ENCODE peak calls at places on chromosomes 1 and 21, in eight cellular contexts. X is HepG2; U is adrenal gland; B is right lobe of liver; M is CD4-positive, alpha-beta memory T cell; W is colonic mucosa; Z is effector memory CD4-positive, alpha-beta T cell; V is A549. D is an unnamed sample. For H3K4me1, the result is how much of the 10 kb centered on the place peaks cover.

GRCh38 chr1:29711582-29712274 is 475.4 kb downstream of the PTPRU start:
- DNase-seq in B (no peak), W (no peak), X (no peak), V (no peak), U (no peak), Z (no peak), M (no peak), D (peak)

GRCh38 chr1:202084791-202085681 is 37.7 kb upstream of the GPR37L1 start:
- DNase-seq in U (no peak), B (no peak), M (no peak), W (peak), X (peak), Z (no peak), V (peak), D (no peak)

GRCh38 chr1:51504806-51505525 is 14.1 kb downstream of the EPS15 start:
- DNase-seq in U (no peak), W (no peak), Z (no peak), B (peak), M (no peak), X (peak), V (no peak), D (no peak)

GRCh38 chr21:31293986-31294385 is 50.1 kb downstream of the TIAM1 start:
- DNase-seq in U (no peak), Z (no peak), B (no peak), W (no peak), V (peak), X (no peak), M (no peak), D (no peak)

GRCh38 chr1:201594575-201595245 is 55.8 kb downstream of the NAV1 start:
- DNase-seq in B (no peak), X (no peak), Z (no peak), V (no peak), M (no peak), W (no peak), U (no peak), D (no peak)

GRCh38 chr1:204431310-204432184 is 19.9 kb upstream of the PPP1R15B start:
- DNase-seq in B (peak), Z (peak), W (peak), U (peak), X (peak), M (peak), V (peak), D (peak)

GRCh38 chr1:101275672-101276071 is 38.9 kb downstream of the S1PR1 start:
- DNase-seq in V (no peak), U (no peak), X (no peak), W (no peak), M (no peak), B (no peak), Z (no peak), D (no peak)

GRCh38 chr21:41630249-41630648 is 122.3 kb upstream of the TMPRSS2 start:
- DNase-seq in V (peak), U (no peak), W (peak), X (no peak), M (no peak), Z (no peak), B (no peak), D (no peak)

GRCh38 chr1:153678519-153679336 is at the start of gene NPR1:
- DNase-seq in X (no peak), U (peak), W (peak), Z (no peak), M (no peak), B (no peak), V (peak), D (no peak)

GRCh38 chr1:91814448-91814847 is 71.5 kb downstream of the TGFBR3 start:
- DNase-seq in X (no peak), B (no peak), M (no peak), U (no peak), W (no peak), Z (no peak), V (no peak), D (no peak)
- H3K4me1 ChIP-seq in X (half or more), B (under half), M (under half), U (under half), W (under half), Z (under half), V (under half), D (under half)

DNA sequence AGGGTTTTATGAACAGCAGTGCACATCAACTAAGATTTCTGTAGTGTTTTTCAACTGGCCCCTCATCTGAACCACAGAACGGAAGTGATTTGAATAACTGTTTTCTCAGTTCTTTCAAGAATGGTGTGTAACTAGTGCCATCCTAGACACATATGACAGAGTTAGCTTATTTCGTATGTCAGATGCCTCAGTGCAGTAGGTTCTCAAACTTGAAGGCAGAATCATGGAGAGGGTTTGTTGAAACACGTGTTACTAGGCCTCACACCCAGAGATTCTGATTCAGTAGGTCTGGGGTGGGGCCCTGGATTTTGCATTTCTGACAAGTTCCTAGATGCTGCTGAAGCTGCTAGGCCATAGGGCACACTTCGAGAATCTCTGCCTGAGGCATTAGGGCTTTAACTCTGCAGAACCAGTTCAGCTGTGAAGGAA is 49.0 kb downstream of the SCCPDH start:
- DNase-seq in V (no peak), W (no peak), X (no peak), Z (no peak), B (no peak), M (no peak), U (no peak), D (no peak)
- H3K4me3 ChIP-seq in V (no peak), W (no peak), X (no peak), Z (no peak), B (no peak), M (no peak), U (no peak), D (peak)

GRCh38 chr21:34797202-34797527 is 128.4 kb downstream of the CLIC6 start:
- DNase-seq in B (no peak), V (no peak), M (no peak), U (no peak), X (no peak), Z (no peak), W (no peak), D (no peak)

GRCh38 chr21:34795152-34796141 is 126.7 kb downstream of the CLIC6 start:
- DNase-seq in B (peak), X (peak), Z (no peak), V (peak), M (no peak), W (peak), U (no peak), D (no peak)

GRCh38 chr21:34796518-34797201 is 127.9 kb downstream of the CLIC6 start:
- DNase-seq in X (peak), B (no peak), M (no peak), U (no peak), V (no peak), W (peak), Z (no peak), D (no peak)

GRCh38 chr21:34799092-34799491 is 130.3 kb downstream of the CLIC6 start:
- DNase-seq in V (no peak), Z (no peak), B (no peak), U (no peak), M (no peak), X (no peak), W (no peak), D (no peak)

GRCh38 chr21:34797926-34798595 is 129.3 kb downstream of the CLIC6 start:
- DNase-seq in W (no peak), V (no peak), B (no peak), U (no peak), Z (no peak), M (no peak), X (no peak), D (no peak)
- H3K4me1 ChIP-seq in W (under half), V (half or more), B (half or more), U (under half), Z (under half), M (under half), X (half or more), D (under half)

DNA sequence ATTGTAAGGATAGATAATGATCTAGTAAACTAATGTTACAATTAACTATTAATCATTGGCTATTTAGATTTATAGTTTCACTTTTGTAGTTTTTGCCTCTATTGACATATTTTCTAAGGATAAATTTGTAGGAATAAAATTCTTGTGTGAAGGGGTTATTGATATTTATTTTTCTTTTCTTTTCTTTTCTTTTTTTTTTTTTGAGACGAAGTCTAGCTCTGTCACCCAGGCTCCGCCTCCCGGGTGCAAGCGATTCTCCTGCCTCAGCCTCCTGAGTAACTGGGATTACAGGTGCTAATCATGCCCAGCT is 24.0 kb upstream of the DISC1 start:
- DNase-seq in B (no peak), M (no peak), U (no peak), Z (no peak), X (no peak), V (no peak), W (no peak), D (no peak)
- H3K4me3 ChIP-seq in B (no peak), M (no peak), U (no peak), Z (no peak), X (no peak), V (peak), W (no peak), D (no peak)

GRCh38 chr21:40191196-40191595 is 324.0 kb downstream of the PCP4 start:
- DNase-seq in M (no peak), V (no peak), B (no peak), X (no peak), W (no peak), U (no peak), Z (no peak), D (no peak)

GRCh38 chr21:40191616-40192015 is 324.4 kb downstream of the PCP4 start:
- DNase-seq in Z (no peak), U (no peak), V (no peak), W (no peak), X (no peak), M (no peak), B (no peak), D (no peak)

GRCh38 chr21:40194181-40194580 is 326.9 kb downstream of the PCP4 start:
- DNase-seq in V (no peak), W (no peak), B (no peak), X (no peak), Z (no peak), M (no peak), U (no peak), D (no peak)
- H3K4me1 ChIP-seq in V (under half), W (under half), B (under half), X (under half), Z (under half), M (under half), U (under half), D (under half)

DNA sequence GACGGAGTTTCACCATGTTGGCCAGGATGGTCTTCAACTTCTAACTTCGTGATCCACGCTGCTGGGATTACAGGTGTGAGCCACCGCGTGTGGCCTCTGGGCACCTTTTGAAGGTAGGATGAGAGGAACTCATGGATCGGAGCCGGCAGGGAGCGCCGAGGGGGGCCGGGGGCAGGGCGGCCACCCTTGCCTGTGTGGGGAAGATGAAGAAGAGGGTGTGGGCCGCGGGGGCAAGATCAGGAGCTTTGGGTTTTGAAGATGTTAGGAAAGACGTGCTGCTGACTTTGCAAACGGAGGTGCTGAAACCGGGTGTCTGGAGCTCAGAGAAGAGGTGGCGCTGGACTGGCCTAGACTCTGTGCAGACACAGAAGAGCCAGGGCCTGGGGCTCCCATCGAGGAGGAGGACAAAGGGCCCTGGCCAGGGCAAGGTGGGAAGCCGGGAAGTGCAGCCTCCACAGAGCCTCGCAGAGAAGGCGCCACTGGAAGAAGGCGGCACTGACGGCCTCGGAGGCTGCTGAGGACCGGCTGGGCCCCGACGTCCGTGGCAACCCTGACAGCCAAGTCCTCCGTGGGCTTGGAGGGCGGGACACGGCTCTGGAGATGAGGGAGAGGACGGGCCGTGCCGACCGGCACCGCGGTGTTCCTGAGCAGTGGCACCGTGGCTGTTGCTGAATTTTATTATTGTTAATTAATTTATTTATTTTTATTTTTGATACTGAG is 13.7 kb downstream of the RNF223 start:
- DNase-seq in Z (no peak), V (no peak), X (no peak), M (no peak), W (no peak), B (no peak), U (no peak), D (no peak)
- H3K4me3 ChIP-seq in Z (no peak), V (peak), X (peak), M (no peak), W (no peak), B (peak), U (no peak), D (no peak)

GRCh38 chr1:47230692-47231313 is 1.2 kb downstream of the TAL1 start:
- DNase-seq in V (no peak), M (no peak), U (no peak), Z (no peak), B (no peak), W (no peak), X (no peak), D (no peak)
- H3K4me1 ChIP-seq in V (under half), M (under half), U (under half), Z (under half), B (under half), W (under half), X (under half), D (under half)

GRCh38 chr1:87592156-87592555 is 263.5 kb downstream of the LMO4 start:
- DNase-seq in W (no peak), V (no peak), Z (no peak), M (no peak), X (no peak), B (no peak), U (no peak), D (no peak)

GRCh38 chr1:87588445-87588844 is 259.8 kb downstream of the LMO4 start:
- DNase-seq in W (no peak), B (no peak), U (no peak), M (no peak), X (no peak), Z (no peak), V (no peak), D (no peak)

GRCh38 chr1:87595384-87595781 is 266.7 kb downstream of the LMO4 start:
- DNase-seq in W (no peak), B (no peak), V (no peak), X (no peak), Z (no peak), U (no peak), M (no peak), D (no peak)

GRCh38 chr1:87594736-87595383 is 266.2 kb downstream of the LMO4 start:
- DNase-seq in U (no peak), X (no peak), V (no peak), Z (no peak), W (peak), B (no peak), M (no peak), D (no peak)

GRCh38 chr1:87591492-87591891 is 262.8 kb downstream of the LMO4 start:
- DNase-seq in X (no peak), M (no peak), U (no peak), V (no peak), B (no peak), W (no peak), Z (no peak), D (no peak)
- H3K4me3 ChIP-seq in X (no peak), M (no peak), U (no peak), V (no peak), B (no peak), W (no peak), Z (no peak), D (no peak)

DNA sequence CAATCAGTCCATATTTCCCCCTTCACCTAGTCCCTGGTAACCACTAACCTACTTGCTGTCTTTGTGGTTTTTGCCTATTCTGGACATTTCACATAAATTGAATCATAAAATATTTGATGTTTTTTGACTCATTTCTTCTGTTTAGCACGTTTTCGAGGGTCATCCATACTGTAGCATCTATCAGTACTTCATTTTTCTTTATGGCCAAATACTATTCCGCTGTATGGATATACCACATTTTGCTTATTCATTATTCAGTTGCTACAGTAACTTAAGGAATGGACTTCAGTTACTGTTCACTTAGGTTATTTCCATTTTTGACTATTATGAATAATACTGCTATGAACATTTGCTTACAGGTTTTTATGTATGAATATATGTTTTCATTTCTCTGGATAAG is 12.3 kb downstream of the PBX1 start:
- DNase-seq in X (no peak), U (no peak), V (no peak), W (no peak), M (no peak), B (no peak), Z (no peak), D (no peak)
- H3K4me1 ChIP-seq in X (under half), U (under half), V (under half), W (under half), M (under half), B (under half), Z (under half), D (under half)